ENCODE peak calls at places on chromosomes 7 and 10, in eight cellular contexts. K, G, Z, B, S, N, I and M are unnamed samples.

GRCh38 chr10:28202941-28203352 is 99.9 kb downstream of the MPP7 start:
- DNase-seq in K (no peak), Z (peak; percentile 74), B (no peak), N (no peak), I (no peak), G (no peak), S (peak; percentile 25), M (peak; percentile 59)

GRCh38 chr7:26151096-26151495 is 902 bp upstream of the NFE2L3 start:
- DNase-seq in B (no peak), S (no peak), Z (no peak), I (no peak), K (no peak), N (no peak), G (no peak), M (no peak)

GRCh38 chr10:13349776-13350274 is 1.7 kb upstream of the SEPHS1 start:
- DNase-seq in Z (peak; percentile 66), K (peak; percentile 42), B (no peak), I (peak; percentile 80), S (peak; percentile 73), G (no peak), N (no peak), M (peak; percentile 51)

GRCh38 chr7:151504715-151505326 is 14.9 kb downstream of the RHEB start:
- DNase-seq in B (no peak), Z (no peak), G (no peak), I (no peak), K (no peak), S (no peak), N (no peak), M (no peak)

GRCh38 chr7:108360058-108360800 is 96.0 kb downstream of the NRCAM start:
- DNase-seq in S (no peak), I (no peak), N (no peak), G (no peak), B (no peak), Z (no peak), K (no peak), M (no peak)

GRCh38 chr7:95594185-95594584 is 2.1 kb downstream of the PDK4 start:
- DNase-seq in K (no peak), I (no peak), N (no peak), B (no peak), G (no peak), Z (no peak), S (no peak), M (no peak)

GRCh38 chr7:108030536-108030935 is 27.6 kb upstream of the LAMB1 start:
- DNase-seq in B (no peak), Z (peak; percentile 83), G (no peak), I (no peak), N (no peak), K (no peak), S (peak; percentile 39), M (peak; percentile 75)

GRCh38 chr7:150997075-150997511 is 6.3 kb downstream of the NOS3 start:
- DNase-seq in G (no peak), I (no peak), S (no peak), Z (no peak), N (no peak), B (no peak), K (no peak), M (no peak)

GRCh38 chr7:82039621-82040020 is 269.8 kb upstream of the HGF start:
- DNase-seq in N (no peak), G (no peak), Z (peak; percentile 42), S (no peak), B (no peak), K (no peak), I (no peak), M (peak; percentile 4)

GRCh38 chr10:125057158-125058001 is 103.0 kb downstream of the CTBP2 start:
- DNase-seq in K (no peak), S (peak; percentile 84), N (peak; percentile 91), Z (peak; percentile 93), G (no peak), I (peak; percentile 47), B (no peak), M (peak; percentile 95)

GRCh38 chr7:126203185-126203584 is 1049.6 kb downstream of the GRM8 start:
- DNase-seq in Z (no peak), N (no peak), I (no peak), S (no peak), G (no peak), K (no peak), B (no peak), M (no peak)

GRCh38 chr10:97067716-97068391 is 117.9 kb downstream of the SLIT1 start:
- DNase-seq in Z (no peak), S (no peak), N (no peak), B (no peak), I (no peak), K (no peak), G (no peak), M (no peak)